ENCODE peak calls at places on chromosomes 12 and 14, in four cellular contexts. K is prostate gland, T is gastrocnemius medialis, L is H1. Y is an unnamed sample. For H3K9me3, the result is how much of the 10 kb centered on the place peaks cover.

GRCh38 chr14:91415794-91416743 is 1.6 kb downstream of the CCDC88C start:
- DNase-seq in K (peak), T (no peak), L (no peak), Y (no peak)

GRCh38 chr14:89921896-89922548 is 32.5 kb downstream of the EFCAB11 start:
- DNase-seq in K (no peak), T (no peak), L (no peak), Y (no peak)

GRCh38 chr14:75604979-75605825 is 26.8 kb downstream of the FLVCR2 start:
- DNase-seq in K (peak), T (no peak), L (no peak), Y (no peak)

GRCh38 chr14:94560782-94561655 is at the start of gene SERPINA4:
- DNase-seq in K (no peak), T (no peak), L (no peak), Y (no peak)

GRCh38 chr12:124694846-124695497 is 127.6 kb upstream of the NCOR2 start:
- DNase-seq in K (peak), T (no peak), L (no peak), Y (no peak)

GRCh38 chr12:93387780-93388179 is 10.1 kb downstream of the NUDT4 start:
- DNase-seq in K (no peak), T (no peak), L (no peak), Y (no peak)

GRCh38 chr14:100827751-100828447 is 2.0 kb downstream of the MEG3 start:
- DNase-seq in K (no peak), T (no peak), L (no peak), Y (no peak)

GRCh38 chr12:122471324-122472226 is 29.2 kb downstream of the ZCCHC8 start:
- DNase-seq in K (peak), T (no peak), L (no peak), Y (no peak)

GRCh38 chr12:128365831-128366231 is 98.9 kb downstream of the TMEM132C start:
- DNase-seq in K (no peak), T (no peak), L (peak), Y (no peak)

GRCh38 chr12:122961551-122962329 is 4.5 kb downstream of the ABCB9 start:
- DNase-seq in K (no peak), T (no peak), L (no peak), Y (peak)

GRCh38 chr12:53508534-53509199 is 1.4 kb upstream of the NPFF start:
- DNase-seq in K (peak), T (peak), L (peak), Y (peak)

GRCh38 chr14:71355324-71356201 is 448.3 kb downstream of the PCNX1 start:
- DNase-seq in K (peak), T (no peak), L (no peak), Y (no peak)

GRCh38 chr14:104280085-104280901 is 141.9 kb downstream of the KIF26A start:
- DNase-seq in K (no peak), T (no peak), L (peak), Y (peak)
- H3K9me3 ChIP-seq in K (under half), T (under half), L (under half), Y (under half)

DNA sequence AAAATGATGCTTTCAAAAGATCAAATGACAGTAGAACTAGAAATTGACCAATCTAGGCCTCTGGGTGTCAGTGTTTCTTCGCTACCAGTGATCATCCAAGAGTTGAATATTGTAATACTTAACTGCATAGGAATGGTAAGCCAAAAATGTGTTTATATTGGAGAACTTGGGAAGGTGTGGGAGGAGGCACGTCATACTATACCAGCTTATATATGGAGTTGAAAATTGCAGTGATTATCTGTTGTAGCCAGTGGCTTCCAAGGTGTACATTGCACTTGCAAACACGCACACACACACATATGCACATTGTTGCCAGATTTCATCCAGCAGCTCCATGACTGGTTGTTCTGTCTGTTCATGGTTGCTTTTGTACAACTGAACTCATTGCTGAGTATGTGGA is 36.1 kb downstream of the EID3 start:
- DNase-seq in K (no peak), T (no peak), L (no peak), Y (no peak)
- TF ChIP-seq CTCF in K (no peak), T (no peak), L (no peak), Y (no peak)

DNA sequence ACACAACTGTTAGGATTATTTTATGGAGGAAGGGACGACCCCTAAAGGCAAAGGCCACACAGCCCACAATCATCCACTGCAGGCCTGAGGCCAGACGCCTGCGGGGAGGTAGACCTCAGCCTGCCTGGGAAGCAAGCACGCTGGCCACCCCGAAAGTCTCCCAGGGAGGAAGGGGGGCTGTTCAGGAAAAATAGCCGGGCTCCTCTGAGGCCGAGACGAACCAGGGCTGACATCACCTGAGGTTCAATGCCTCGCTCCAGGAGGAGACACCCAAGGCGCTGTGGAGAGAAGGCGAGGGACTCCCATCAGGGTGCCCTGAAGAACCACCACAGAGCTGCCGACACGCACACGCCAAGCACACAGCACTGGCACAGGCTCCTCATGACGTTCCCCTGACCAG is 127.4 kb downstream of the PIWIL1 start:
- DNase-seq in K (no peak), T (no peak), L (no peak), Y (peak)
- H3K9me3 ChIP-seq in K (under half), T (under half), L (under half), Y (under half)

GRCh38 chr12:57990241-57990883 is 49.0 kb downstream of the ATP23 start:
- DNase-seq in K (no peak), T (no peak), L (no peak), Y (no peak)

GRCh38 chr12:57993834-57994233 is 52.5 kb downstream of the ATP23 start:
- DNase-seq in K (no peak), T (no peak), L (no peak), Y (no peak)

GRCh38 chr12:57992001-57992400 is 50.6 kb downstream of the ATP23 start:
- DNase-seq in K (no peak), T (no peak), L (no peak), Y (no peak)

GRCh38 chr12:57989837-57990236 is 48.5 kb downstream of the ATP23 start:
- DNase-seq in K (no peak), T (no peak), L (no peak), Y (no peak)

GRCh38 chr12:57993030-57993429 is 51.7 kb downstream of the ATP23 start:
- DNase-seq in K (no peak), T (no peak), L (no peak), Y (no peak)
- TF ChIP-seq CTCF in K (peak), T (no peak), L (no peak), Y (no peak)